ENCODE peak calls at places on chromosomes 16 and 17, in seven cellular contexts. P is PC-9, M is AG09309, Q is NCI-H1105, W is C1 segment of cervical spinal cord, G is left lung, X is HT1080. L is an unnamed sample.
A peak's percentile ranks its signal among the peaks of the same experiment; 100 is the strongest.

GRCh38 chr17:67633751-67634191 is 84.0 kb upstream of the NOL11 start:
- DNase-seq in X (peak; percentile 14), M (no peak), G (no peak), P (no peak), W (no peak), Q (no peak), L (no peak)

GRCh38 chr17:78933025-78933958 is 8.1 kb upstream of the TIMP2 start:
- DNase-seq in G (peak; percentile 64), X (peak; percentile 97), M (peak; percentile 93), Q (no peak), P (peak; percentile 72), W (no peak), L (no peak)

GRCh38 chr16:54911079-54911478 is 19.6 kb upstream of the IRX5 start:
- DNase-seq in G (no peak), Q (no peak), M (no peak), P (no peak), W (no peak), X (no peak), L (no peak)

GRCh38 chr16:18024566-18024965 is 312.0 kb downstream of the NPIPA8 start:
- DNase-seq in G (no peak), X (no peak), W (no peak), M (no peak), Q (no peak), P (no peak), L (no peak)

GRCh38 chr16:88298882-88299745 is 83.6 kb upstream of the ZNF469 start:
- DNase-seq in W (no peak), X (peak; percentile 42), G (no peak), P (no peak), M (no peak), Q (no peak), L (no peak)

GRCh38 chr16:89096768-89097527 is 3.3 kb downstream of the ACSF3 start:
- DNase-seq in P (no peak), Q (no peak), X (no peak), M (no peak), W (no peak), G (no peak), L (no peak)

GRCh38 chr16:81106826-81107503 is 10.8 kb upstream of the GCSH start:
- DNase-seq in P (no peak), W (no peak), Q (no peak), M (no peak), G (no peak), X (peak; percentile 26), L (no peak)

GRCh38 chr16:49466529-49466831 is 92.9 kb downstream of the C16orf78 start:
- DNase-seq in X (no peak), Q (no peak), W (no peak), G (no peak), P (no peak), M (no peak), L (no peak)

GRCh38 chr17:33602981-33603380 is 309.9 kb upstream of the ASIC2 start:
- DNase-seq in Q (no peak), M (no peak), X (no peak), W (no peak), P (no peak), G (no peak), L (no peak)

GRCh38 chr17:58677204-58677880 is 14.5 kb downstream of the TEX14 start:
- DNase-seq in M (no peak), X (peak; percentile 56), W (no peak), P (no peak), G (no peak), Q (no peak), L (no peak)

GRCh38 chr16:20074089-20074956 is 633 bp upstream of the GPR139 start:
- DNase-seq in X (no peak), Q (no peak), G (no peak), M (no peak), P (no peak), W (no peak), L (no peak)

GRCh38 chr16:50284131-50284911 is 18.0 kb downstream of the ADCY7 start:
- DNase-seq in X (no peak), W (no peak), G (peak; percentile 74), P (no peak), Q (no peak), M (no peak), L (no peak)

GRCh38 chr17:21313320-21313719 is 28.8 kb downstream of the MAP2K3 start:
- DNase-seq in Q (no peak), W (no peak), X (no peak), P (no peak), M (no peak), G (peak; percentile 27), L (peak; percentile 48)

GRCh38 chr16:57752203-57752580 is 16.6 kb downstream of the KATNB1 start:
- DNase-seq in Q (no peak), W (no peak), M (no peak), X (no peak), G (no peak), P (no peak), L (no peak)

GRCh38 chr17:48505788-48506187 is 25.0 kb downstream of the HOXB1 start:
- DNase-seq in Q (peak; percentile 34), M (peak; percentile 55), P (peak; percentile 58), W (no peak), X (peak; percentile 92), G (no peak), L (no peak)

GRCh38 chr16:86919531-86920305 is 341.4 kb downstream of the FOXL1 start:
- DNase-seq in W (no peak), G (no peak), Q (no peak), P (no peak), X (no peak), M (no peak), L (no peak)

GRCh38 chr16:54932737-54933254 is 2.1 kb downstream of the IRX5 start:
- DNase-seq in Q (no peak), X (no peak), G (no peak), P (no peak), M (no peak), W (no peak), L (no peak)

GRCh38 chr17:17890773-17891759 is 54.3 kb upstream of the SREBF1 start:
- DNase-seq in M (peak; percentile 42), P (peak; percentile 71), X (peak; percentile 53), W (no peak), Q (no peak), G (peak; percentile 64), L (no peak)

GRCh38 chr17:61880589-61881102 is 17.3 kb upstream of the BRIP1 start:
- DNase-seq in P (no peak), G (no peak), X (no peak), Q (no peak), W (no peak), M (no peak), L (no peak)

GRCh38 chr16:66976746-66977145 is 11.6 kb upstream of the CES4A start:
- DNase-seq in Q (no peak), G (no peak), P (no peak), X (no peak), W (no peak), M (no peak), L (no peak)

GRCh38 chr16:57988929-57989328 is 11.5 kb downstream of the ZNF319 start:
- DNase-seq in X (no peak), M (no peak), G (peak; percentile 34), W (no peak), Q (peak; percentile 16), P (peak; percentile 58), L (no peak)

GRCh38 chr16:80459331-80459777 is 81.4 kb upstream of the DYNLRB2 start:
- DNase-seq in Q (no peak), W (no peak), P (no peak), M (peak; percentile 21), X (no peak), G (no peak), L (no peak)

GRCh38 chr16:23509441-23509754 is 896 bp downstream of the GGA2 start:
- DNase-seq in G (no peak), M (no peak), W (no peak), X (no peak), P (no peak), Q (no peak), L (no peak)

GRCh38 chr17:61556224-61557188 is 34.5 kb downstream of the NACA2 start:
- DNase-seq in G (no peak), P (peak; percentile 27), Q (no peak), X (no peak), W (no peak), M (no peak), L (no peak)

GRCh38 chr17:50589112-50589712 is 28.7 kb downstream of the CACNA1G start:
- DNase-seq in G (no peak), M (no peak), W (no peak), P (no peak), X (no peak), Q (no peak), L (no peak)

GRCh38 chr16:21184834-21185233 is 26.4 kb downstream of the LDAF1 start:
- DNase-seq in P (no peak), G (no peak), X (peak; percentile 78), M (no peak), W (no peak), Q (no peak), L (no peak)

GRCh38 chr16:2027024-2028010 is 615 bp downstream of the NHERF2 start:
- DNase-seq in W (no peak), G (no peak), Q (no peak), M (no peak), P (peak; percentile 40), X (peak; percentile 54), L (no peak)

GRCh38 chr17:48735057-48735341 is 6.4 kb upstream of the HOXB13 start:
- DNase-seq in M (no peak), Q (no peak), X (no peak), W (no peak), P (no peak), G (no peak), L (no peak)

GRCh38 chr17:82244413-82245140 is 15.7 kb downstream of the SLC16A3 start:
- DNase-seq in P (no peak), X (peak; percentile 51), M (no peak), W (no peak), G (no peak), Q (no peak), L (no peak)

GRCh38 chr16:75761111-75761510 is 34.8 kb upstream of the CPHXL start:
- DNase-seq in Q (no peak), G (no peak), M (no peak), P (no peak), X (peak; percentile 54), W (no peak), L (no peak)

GRCh38 chr17:16419074-16419928 is 3.9 kb downstream of the TRPV2 start:
- DNase-seq in W (no peak), X (peak; percentile 93), G (no peak), M (peak; percentile 46), Q (no peak), P (peak; percentile 66), L (no peak)

GRCh38 chr16:10123141-10123540 is 59.1 kb downstream of the GRIN2A start:
- DNase-seq in G (no peak), P (no peak), M (no peak), X (no peak), W (no peak), Q (no peak), L (no peak)

GRCh38 chr17:82351254-82351712 is 7.8 kb upstream of the TEX19 start:
- DNase-seq in W (no peak), P (no peak), Q (no peak), G (no peak), X (no peak), M (no peak), L (no peak)

GRCh38 chr16:54699656-54700055 is 231.0 kb upstream of the IRX5 start:
- DNase-seq in P (no peak), X (no peak), G (no peak), Q (no peak), W (no peak), M (no peak), L (no peak)

GRCh38 chr17:61177351-61177750 is 222.3 kb upstream of the TBX2 start:
- DNase-seq in M (no peak), P (no peak), G (no peak), X (no peak), Q (no peak), W (no peak), L (no peak)

L was measured in type B pancreatic cell.